ENCODE peak calls at places on chromosomes 12 and 14, in six cellular contexts. One of them, this sample, is unnamed.
A peak's percentile ranks its signal among the peaks of the same experiment; 100 is the strongest.

GRCh38 chr14:25041898-25042297 is 8.0 kb downstream of the STXBP6 start:
- DNase-seq in GM06990: no peak
- DNase-seq in fibroblast of lung: no peak
- DNase-seq in NB4: no peak
- DNase-seq in DND-41: no peak
- DNase-seq in lower leg skin: no peak
- DNase-seq in this sample: no peak

GRCh38 chr12:121789800-121790748 is 3.4 kb downstream of the RHOF start:
- DNase-seq in GM06990: peak; percentile 92
- DNase-seq in fibroblast of lung: no peak
- DNase-seq in NB4: peak; percentile 99
- DNase-seq in DND-41: peak; percentile 98
- DNase-seq in lower leg skin: no peak
- DNase-seq in this sample: peak; percentile 74

GRCh38 chr14:61489932-61490331 is 168.6 kb downstream of the PRKCH start:
- DNase-seq in GM06990: no peak
- DNase-seq in fibroblast of lung: peak; percentile 67
- DNase-seq in NB4: peak; percentile 64
- DNase-seq in DND-41: no peak
- DNase-seq in lower leg skin: no peak
- DNase-seq in this sample: no peak

GRCh38 chr12:10102322-10102721 is 3.5 kb upstream of the CLEC1A start:
- DNase-seq in GM06990: no peak
- DNase-seq in fibroblast of lung: no peak
- DNase-seq in NB4: no peak
- DNase-seq in DND-41: no peak
- DNase-seq in lower leg skin: no peak
- DNase-seq in this sample: no peak

GRCh38 chr14:71319646-71320045 is 412.4 kb downstream of the PCNX1 start:
- DNase-seq in GM06990: no peak
- DNase-seq in fibroblast of lung: no peak
- DNase-seq in NB4: peak; percentile 24
- DNase-seq in DND-41: peak; percentile 7
- DNase-seq in lower leg skin: no peak
- DNase-seq in this sample: no peak

GRCh38 chr12:52285172-52285745 is 6.1 kb downstream of the KRT81 start:
- DNase-seq in GM06990: no peak
- DNase-seq in fibroblast of lung: no peak
- DNase-seq in NB4: no peak
- DNase-seq in DND-41: no peak
- DNase-seq in lower leg skin: peak; percentile 29
- DNase-seq in this sample: no peak

GRCh38 chr14:52683985-52684520 is 11.3 kb downstream of the ERO1A start:
- DNase-seq in GM06990: no peak
- DNase-seq in fibroblast of lung: peak; percentile 30
- DNase-seq in NB4: no peak
- DNase-seq in DND-41: no peak
- DNase-seq in lower leg skin: no peak
- DNase-seq in this sample: no peak

GRCh38 chr12:5779401-5779800 is 165.7 kb downstream of the ANO2 start:
- DNase-seq in GM06990: no peak
- DNase-seq in fibroblast of lung: no peak
- DNase-seq in NB4: no peak
- DNase-seq in DND-41: no peak
- DNase-seq in lower leg skin: no peak
- DNase-seq in this sample: no peak

GRCh38 chr12:25524381-25524780 is 28.7 kb downstream of the LMNTD1 start:
- DNase-seq in GM06990: no peak
- DNase-seq in fibroblast of lung: no peak
- DNase-seq in NB4: no peak
- DNase-seq in DND-41: no peak
- DNase-seq in lower leg skin: no peak
- DNase-seq in this sample: no peak

GRCh38 chr12:69471667-69472385 is 1.6 kb downstream of the FRS2 start:
- DNase-seq in GM06990: no peak
- DNase-seq in fibroblast of lung: no peak
- DNase-seq in NB4: no peak
- DNase-seq in DND-41: no peak
- DNase-seq in lower leg skin: no peak
- DNase-seq in this sample: no peak

GRCh38 chr14:32950584-32950983 is 11.9 kb downstream of the NPAS3 start:
- DNase-seq in GM06990: no peak
- DNase-seq in fibroblast of lung: no peak
- DNase-seq in NB4: no peak
- DNase-seq in DND-41: no peak
- DNase-seq in lower leg skin: no peak
- DNase-seq in this sample: no peak

GRCh38 chr12:2341871-2342270 is 289.1 kb downstream of the CACNA1C start:
- DNase-seq in GM06990: no peak
- DNase-seq in fibroblast of lung: peak; percentile 91
- DNase-seq in NB4: peak; percentile 93
- DNase-seq in DND-41: no peak
- DNase-seq in lower leg skin: no peak
- DNase-seq in this sample: no peak

GRCh38 chr14:39467889-39468524 is 35.8 kb upstream of the FBXO33 start:
- DNase-seq in GM06990: peak; percentile 24
- DNase-seq in fibroblast of lung: peak; percentile 32
- DNase-seq in NB4: peak; percentile 65
- DNase-seq in DND-41: peak; percentile 46
- DNase-seq in lower leg skin: no peak
- DNase-seq in this sample: no peak
- TF ChIP-seq CTCF in GM06990: peak; percentile 71
- TF ChIP-seq CTCF in fibroblast of lung: peak; percentile 32
- TF ChIP-seq CTCF in NB4: peak; percentile 54
- TF ChIP-seq CTCF in DND-41: peak; percentile 60
- TF ChIP-seq CTCF in lower leg skin: no peak
- TF ChIP-seq CTCF in this sample: no peak

GRCh38 chr12:100877776-100878175 is 83.2 kb downstream of the ANO4 start:
- DNase-seq in GM06990: no peak
- DNase-seq in fibroblast of lung: no peak
- DNase-seq in NB4: no peak
- DNase-seq in DND-41: no peak
- DNase-seq in lower leg skin: no peak
- DNase-seq in this sample: no peak
- TF ChIP-seq CTCF in GM06990: peak; percentile 42
- TF ChIP-seq CTCF in fibroblast of lung: peak; percentile 43
- TF ChIP-seq CTCF in NB4: peak; percentile 38
- TF ChIP-seq CTCF in DND-41: peak; percentile 19
- TF ChIP-seq CTCF in lower leg skin: no peak
- TF ChIP-seq CTCF in this sample: peak; percentile 33

GRCh38 chr14:63130531-63130930 is 73.7 kb upstream of the RHOJ start:
- DNase-seq in GM06990: no peak
- DNase-seq in fibroblast of lung: no peak
- DNase-seq in NB4: no peak
- DNase-seq in DND-41: no peak
- DNase-seq in lower leg skin: no peak
- DNase-seq in this sample: no peak

GRCh38 chr14:63134801-63135200 is 69.4 kb upstream of the RHOJ start:
- DNase-seq in GM06990: no peak
- DNase-seq in fibroblast of lung: peak; percentile 62
- DNase-seq in NB4: peak; percentile 12
- DNase-seq in DND-41: no peak
- DNase-seq in lower leg skin: no peak
- DNase-seq in this sample: no peak
- TF ChIP-seq CTCF in GM06990: peak; percentile 8
- TF ChIP-seq CTCF in fibroblast of lung: peak; percentile 68
- TF ChIP-seq CTCF in NB4: peak; percentile 17
- TF ChIP-seq CTCF in DND-41: peak; percentile 25
- TF ChIP-seq CTCF in lower leg skin: no peak
- TF ChIP-seq CTCF in this sample: no peak

GRCh38 chr14:57293851-57294837 is 25.4 kb downstream of the AP5M1 start:
- DNase-seq in GM06990: no peak
- DNase-seq in fibroblast of lung: peak; percentile 54
- DNase-seq in NB4: no peak
- DNase-seq in DND-41: no peak
- DNase-seq in lower leg skin: no peak
- DNase-seq in this sample: no peak
- TF ChIP-seq CTCF in GM06990: peak; percentile 34
- TF ChIP-seq CTCF in fibroblast of lung: peak; percentile 21
- TF ChIP-seq CTCF in NB4: no peak
- TF ChIP-seq CTCF in DND-41: peak; percentile 30
- TF ChIP-seq CTCF in lower leg skin: no peak
- TF ChIP-seq CTCF in this sample: no peak

GRCh38 chr14:104423224-104423681 is 156.3 kb upstream of the C14orf180 start:
- DNase-seq in GM06990: no peak
- DNase-seq in fibroblast of lung: no peak
- DNase-seq in NB4: no peak
- DNase-seq in DND-41: no peak
- DNase-seq in lower leg skin: peak; percentile 78
- DNase-seq in this sample: no peak
- TF ChIP-seq CTCF in GM06990: no peak
- TF ChIP-seq CTCF in fibroblast of lung: no peak
- TF ChIP-seq CTCF in NB4: no peak
- TF ChIP-seq CTCF in DND-41: no peak
- TF ChIP-seq CTCF in lower leg skin: no peak
- TF ChIP-seq CTCF in this sample: no peak

DNA sequence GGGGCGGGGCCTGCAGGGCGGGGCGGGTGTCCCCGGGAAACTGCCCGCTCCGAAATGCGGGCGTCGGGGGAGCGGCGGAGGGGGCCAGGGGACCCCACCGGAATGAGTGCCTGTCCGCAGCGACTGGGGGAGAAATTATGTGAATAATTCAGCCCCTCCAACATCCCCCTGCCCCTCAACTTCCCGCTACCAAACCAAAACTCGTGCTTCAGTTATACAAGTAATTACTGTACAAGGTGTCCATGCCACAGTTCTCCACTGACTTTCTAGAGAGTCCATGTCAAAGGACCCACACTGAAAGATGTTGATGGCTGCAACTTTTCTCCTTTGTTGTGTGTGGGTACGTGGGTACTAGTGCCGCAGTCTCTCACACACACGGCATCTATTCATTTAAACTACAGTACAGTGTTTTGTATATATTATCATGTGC is 407 bp upstream of the CDK17 start:
- DNase-seq in GM06990: no peak
- DNase-seq in fibroblast of lung: peak; percentile 58
- DNase-seq in NB4: no peak
- DNase-seq in DND-41: no peak
- DNase-seq in lower leg skin: no peak
- DNase-seq in this sample: no peak
- TF ChIP-seq CTCF in GM06990: no peak
- TF ChIP-seq CTCF in fibroblast of lung: no peak
- TF ChIP-seq CTCF in NB4: no peak
- TF ChIP-seq CTCF in DND-41: no peak
- TF ChIP-seq CTCF in lower leg skin: no peak
- TF ChIP-seq CTCF in this sample: no peak

GRCh38 chr14:102498005-102498677 is 11.4 kb downstream of the ANKRD9 start:
- DNase-seq in GM06990: no peak
- DNase-seq in fibroblast of lung: no peak
- DNase-seq in NB4: peak; percentile 33
- DNase-seq in DND-41: no peak
- DNase-seq in lower leg skin: no peak
- DNase-seq in this sample: no peak
- TF ChIP-seq CTCF in GM06990: peak; percentile 22
- TF ChIP-seq CTCF in fibroblast of lung: peak; percentile 20
- TF ChIP-seq CTCF in NB4: peak; percentile 27
- TF ChIP-seq CTCF in DND-41: peak; percentile 42
- TF ChIP-seq CTCF in lower leg skin: no peak
- TF ChIP-seq CTCF in this sample: peak; percentile 52

GRCh38 chr12:55724940-55725309 is 3.9 kb downstream of the CD63 start:
- DNase-seq in GM06990: no peak
- DNase-seq in fibroblast of lung: no peak
- DNase-seq in NB4: no peak
- DNase-seq in DND-41: no peak
- DNase-seq in lower leg skin: no peak
- DNase-seq in this sample: no peak
- TF ChIP-seq CTCF in GM06990: no peak
- TF ChIP-seq CTCF in fibroblast of lung: no peak
- TF ChIP-seq CTCF in NB4: no peak
- TF ChIP-seq CTCF in DND-41: no peak
- TF ChIP-seq CTCF in lower leg skin: no peak
- TF ChIP-seq CTCF in this sample: no peak

DNA sequence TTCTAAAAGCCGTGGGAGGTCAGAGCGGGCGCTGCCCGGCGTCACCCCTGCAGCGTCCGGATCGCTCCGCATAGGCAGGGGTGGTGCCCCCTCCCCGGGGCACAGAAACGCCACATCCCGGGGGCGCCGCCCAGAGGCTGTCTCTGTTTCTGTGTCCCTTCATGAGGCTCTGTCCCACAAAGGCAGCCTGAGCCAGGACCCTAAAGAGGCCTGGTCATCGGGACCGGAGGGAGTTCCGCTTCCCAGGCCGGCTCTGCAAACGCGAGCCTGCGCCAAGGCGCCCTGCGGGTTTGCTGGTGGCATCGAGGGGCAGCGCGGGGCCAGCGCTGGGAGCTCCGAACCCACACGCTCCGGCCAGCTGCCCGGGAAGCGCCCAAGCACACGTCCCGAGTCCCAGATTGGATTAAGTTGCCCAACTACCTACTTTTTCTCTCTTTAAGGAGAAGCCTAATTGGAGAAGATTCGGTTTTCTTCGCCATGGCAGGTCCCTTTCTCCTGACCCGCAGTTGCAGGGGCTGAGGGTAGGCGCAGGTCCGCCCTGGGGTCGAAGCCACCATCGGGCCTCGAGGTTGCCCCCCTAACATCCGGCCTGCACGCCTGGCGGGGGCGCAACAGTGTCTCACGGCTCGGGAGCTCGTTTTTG is 421.7 kb downstream of the VRK1 start:
- DNase-seq in GM06990: no peak
- DNase-seq in fibroblast of lung: no peak
- DNase-seq in NB4: peak; percentile 8
- DNase-seq in DND-41: peak; percentile 61
- DNase-seq in lower leg skin: no peak
- DNase-seq in this sample: no peak
- TF ChIP-seq CTCF in GM06990: no peak
- TF ChIP-seq CTCF in fibroblast of lung: no peak
- TF ChIP-seq CTCF in NB4: no peak
- TF ChIP-seq CTCF in DND-41: peak; percentile 59
- TF ChIP-seq CTCF in lower leg skin: no peak
- TF ChIP-seq CTCF in this sample: no peak

DNA sequence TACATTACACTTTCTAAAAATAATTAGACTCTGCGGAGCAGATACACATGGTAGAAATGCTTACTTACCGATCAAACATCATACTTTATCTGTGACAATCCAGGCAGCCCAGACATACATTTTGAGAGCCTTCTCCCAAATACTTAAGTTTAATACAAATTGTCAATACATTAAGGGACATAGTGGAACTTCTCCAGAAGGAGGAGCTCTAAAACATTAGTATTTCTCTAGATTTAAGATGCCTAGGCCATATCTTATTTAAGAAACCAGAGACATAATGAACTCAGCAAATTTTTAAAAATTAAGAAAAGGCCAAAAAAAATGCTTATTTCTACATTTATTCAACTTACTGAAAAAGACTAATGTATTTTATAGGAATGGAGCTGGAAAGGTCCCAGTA is 16.1 kb downstream of the ACSM4 start:
- DNase-seq in GM06990: no peak
- DNase-seq in fibroblast of lung: no peak
- DNase-seq in NB4: peak; percentile 6
- DNase-seq in DND-41: no peak
- DNase-seq in lower leg skin: no peak
- DNase-seq in this sample: no peak
- TF ChIP-seq CTCF in GM06990: no peak
- TF ChIP-seq CTCF in fibroblast of lung: no peak
- TF ChIP-seq CTCF in NB4: no peak
- TF ChIP-seq CTCF in DND-41: no peak
- TF ChIP-seq CTCF in lower leg skin: no peak
- TF ChIP-seq CTCF in this sample: no peak